ENCODE peak calls at places on chromosomes 13 and 19, in nine cellular contexts. K is fibroblast of lung; L is upper lobe of left lung; U is glutamatergic neuron; O is fibroblast of pulmonary artery; D is body of pancreas; P is CD8-positive, alpha-beta T cell; C is chondrocyte; B is bronchial epithelial cell. G is an unnamed sample.

GRCh38 chr13:27026396-27026795 is 145.2 kb downstream of the USP12 start:
- DNase-seq in B (no peak), O (no peak), P (no peak), D (no peak), C (no peak), K (no peak), L (no peak), U (no peak), G (no peak)

GRCh38 chr19:6725513-6726231 is 5.2 kb upstream of the C3 start:
- DNase-seq in P (no peak), O (no peak), K (no peak), U (no peak), D (no peak), B (no peak), C (no peak), L (no peak), G (no peak)

GRCh38 chr13:46571941-46572340 is 19.0 kb downstream of the LRCH1 start:
- DNase-seq in U (no peak), B (no peak), C (no peak), K (no peak), P (no peak), D (no peak), O (no peak), L (no peak), G (no peak)

GRCh38 chr19:43767316-43767715 is 12.6 kb upstream of the SMG9 start:
- DNase-seq in P (no peak), C (peak), K (no peak), U (no peak), D (no peak), B (no peak), L (no peak), O (no peak), G (no peak)

GRCh38 chr13:76991432-76991795 is 467 bp upstream of the CLN5 start:
- DNase-seq in C (no peak), O (no peak), K (peak), U (no peak), L (no peak), D (peak), B (peak), P (peak), G (peak)

GRCh38 chr13:73278186-73278585 is 219.4 kb downstream of the KLF5 start:
- DNase-seq in C (no peak), U (no peak), B (no peak), D (no peak), L (no peak), K (no peak), O (no peak), P (no peak), G (no peak)

GRCh38 chr19:850221-850978 is 1.7 kb upstream of the ELANE start:
- DNase-seq in C (peak), U (peak), O (peak), B (no peak), L (peak), D (peak), P (peak), K (peak), G (no peak)

GRCh38 chr13:20353973-20354372 is 121.9 kb upstream of the GJB6 start:
- DNase-seq in O (peak), B (peak), K (peak), D (no peak), L (no peak), U (no peak), P (no peak), C (no peak), G (no peak)

GRCh38 chr19:36108684-36109083 is 2.3 kb upstream of the OVOL3 start:
- DNase-seq in D (no peak), P (no peak), L (no peak), B (no peak), U (no peak), K (no peak), O (no peak), C (no peak), G (no peak)

GRCh38 chr19:18975011-18975410 is 34.0 kb upstream of the HOMER3 start:
- DNase-seq in D (no peak), K (no peak), P (no peak), U (no peak), C (no peak), L (no peak), B (peak), O (no peak), G (no peak)

GRCh38 chr13:109163052-109163413 is 533.6 kb downstream of the MYO16 start:
- DNase-seq in K (no peak), C (no peak), L (no peak), B (no peak), O (peak), D (no peak), U (no peak), P (no peak), G (no peak)

GRCh38 chr19:43474986-43475705 is 9.7 kb upstream of the LYPD3 start:
- DNase-seq in L (peak), P (peak), O (peak), C (peak), B (peak), U (peak), D (peak), K (peak), G (peak)

GRCh38 chr13:31538067-31539042 is 201.0 kb upstream of the RXFP2 start:
- DNase-seq in L (no peak), B (peak), D (no peak), U (no peak), P (no peak), C (no peak), K (peak), O (peak), G (no peak)
- TF ChIP-seq CTCF in L (peak), B (peak), D (peak), U (peak), P (no peak), C (peak), K (peak), O (peak), G (no peak)

GRCh38 chr13:33968520-33969507 is 150.9 kb downstream of the RFC3 start:
- DNase-seq in C (no peak), D (no peak), B (no peak), L (no peak), K (no peak), P (no peak), U (no peak), O (no peak), G (no peak)
- TF ChIP-seq CTCF in C (no peak), D (no peak), B (no peak), L (no peak), K (no peak), P (no peak), U (no peak), O (no peak), G (no peak)

GRCh38 chr19:45051929-45052579 is 13.2 kb downstream of the CLASRP start:
- DNase-seq in O (no peak), P (no peak), B (no peak), L (no peak), U (no peak), K (no peak), D (no peak), C (peak), G (no peak)

GRCh38 chr19:45046355-45046754 is 7.5 kb downstream of the CLASRP start:
- DNase-seq in U (no peak), D (no peak), B (no peak), K (no peak), P (no peak), L (no peak), O (no peak), C (no peak), G (no peak)

GRCh38 chr19:45050036-45050435 is 11.2 kb downstream of the CLASRP start:
- DNase-seq in U (no peak), L (no peak), C (no peak), D (no peak), K (no peak), O (no peak), P (no peak), B (peak), G (no peak)

GRCh38 chr19:45047188-45047797 is 8.4 kb downstream of the CLASRP start:
- DNase-seq in D (no peak), L (no peak), K (no peak), U (no peak), P (no peak), C (no peak), O (no peak), B (no peak), G (no peak)

DNA sequence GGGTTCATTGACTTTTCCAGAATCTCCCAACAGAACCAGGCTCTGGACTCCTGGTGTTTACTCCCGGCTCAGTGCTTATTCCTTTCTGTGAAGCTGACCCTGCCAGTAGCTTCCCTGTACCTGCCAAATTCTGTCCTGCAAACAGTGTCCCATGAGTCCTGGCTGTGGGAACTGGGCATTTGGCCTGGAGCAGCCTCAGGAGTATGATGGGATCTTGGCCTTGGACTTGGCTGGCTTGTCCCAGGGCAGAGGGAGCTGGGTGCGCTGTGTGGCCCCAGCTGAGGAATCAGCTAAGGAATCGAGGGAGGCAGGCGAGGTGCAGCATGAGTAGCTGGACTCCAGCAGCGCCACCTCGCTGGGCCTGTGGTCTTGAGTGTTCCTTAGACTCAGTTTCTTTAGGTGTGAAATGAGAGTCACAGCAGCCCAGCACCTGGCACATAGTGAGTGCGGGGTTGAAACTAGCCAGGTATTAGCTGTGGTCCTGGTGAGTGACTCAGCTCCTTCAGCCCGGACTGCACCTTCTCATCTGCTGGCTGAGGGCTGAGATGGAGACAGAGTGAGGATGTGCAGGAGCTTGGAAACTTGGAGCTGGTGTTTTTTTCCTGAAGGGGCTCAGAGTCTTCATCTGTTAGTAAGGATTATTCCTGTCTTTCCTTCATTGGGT is 10.4 kb downstream of the CLASRP start:
- DNase-seq in P (no peak), L (no peak), C (no peak), D (peak), K (no peak), B (peak), U (no peak), O (no peak), G (no peak)
- TF ChIP-seq CTCF in P (no peak), L (no peak), C (no peak), D (no peak), K (no peak), B (no peak), U (no peak), O (no peak), G (no peak)

DNA sequence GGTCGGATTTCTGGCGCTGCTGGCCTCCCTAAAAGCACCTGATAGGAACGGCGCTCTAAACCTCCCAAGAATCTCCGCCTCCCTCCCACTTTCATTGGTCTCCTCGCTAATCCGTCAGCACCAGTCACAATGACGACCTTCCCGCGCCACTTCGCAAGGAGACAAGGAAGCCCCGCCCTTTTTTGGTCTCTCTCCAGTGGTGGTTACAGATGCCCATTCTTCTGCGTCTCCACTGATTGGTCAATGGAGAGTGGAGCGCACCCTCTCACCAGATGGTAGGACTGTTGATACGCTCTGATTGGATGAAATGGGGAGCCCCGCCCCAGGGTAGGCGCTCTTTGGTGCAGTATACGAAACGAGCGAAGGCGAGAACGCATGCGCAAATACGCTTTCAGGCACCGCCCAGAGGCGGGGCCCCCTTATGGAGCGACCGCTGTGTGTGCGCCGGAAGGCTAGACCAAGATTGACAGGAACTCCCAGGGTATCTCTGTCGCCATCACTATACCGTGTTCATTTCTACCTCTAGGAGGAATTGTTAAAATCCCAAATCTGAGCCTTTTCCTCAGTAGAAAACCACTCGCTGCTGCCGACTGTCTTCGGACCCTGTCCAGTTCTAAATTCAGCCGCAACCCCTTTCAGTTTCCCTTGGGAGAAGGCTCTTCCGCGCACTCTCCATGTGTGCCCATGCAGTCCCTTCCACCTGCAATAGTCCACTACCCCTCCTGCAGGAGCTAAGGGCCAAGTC is 617 bp upstream of the HNRNPL start:
- DNase-seq in K (peak), C (peak), O (peak), L (peak), B (peak), P (peak), U (peak), D (peak), G (peak)
- TF ChIP-seq CTCF in K (peak), C (peak), O (no peak), L (peak), B (peak), P (no peak), U (no peak), D (peak), G (no peak)

GRCh38 chr19:49489601-49490167 is 2.3 kb downstream of the RPL13A start:
- DNase-seq in C (no peak), B (no peak), O (no peak), D (no peak), L (no peak), U (no peak), P (peak), K (no peak), G (no peak)
- TF ChIP-seq CTCF in C (no peak), B (no peak), O (no peak), D (no peak), L (no peak), U (no peak), P (no peak), K (no peak), G (no peak)

GRCh38 chr19:10418281-10419199 is 1.8 kb upstream of the PDE4A start:
- DNase-seq in B (no peak), K (peak), L (peak), O (no peak), P (peak), C (no peak), D (no peak), U (no peak), G (no peak)
- TF ChIP-seq CTCF in B (peak), K (no peak), L (no peak), O (no peak), P (no peak), C (peak), D (no peak), U (no peak), G (no peak)

GRCh38 chr13:66689628-66690027 is 540.5 kb downstream of the PCDH9 start:
- DNase-seq in P (no peak), L (no peak), C (no peak), K (peak), O (peak), D (no peak), B (peak), U (no peak), G (no peak)
- TF ChIP-seq CTCF in P (no peak), L (no peak), C (peak), K (peak), O (peak), D (no peak), B (peak), U (no peak), G (no peak)

DNA sequence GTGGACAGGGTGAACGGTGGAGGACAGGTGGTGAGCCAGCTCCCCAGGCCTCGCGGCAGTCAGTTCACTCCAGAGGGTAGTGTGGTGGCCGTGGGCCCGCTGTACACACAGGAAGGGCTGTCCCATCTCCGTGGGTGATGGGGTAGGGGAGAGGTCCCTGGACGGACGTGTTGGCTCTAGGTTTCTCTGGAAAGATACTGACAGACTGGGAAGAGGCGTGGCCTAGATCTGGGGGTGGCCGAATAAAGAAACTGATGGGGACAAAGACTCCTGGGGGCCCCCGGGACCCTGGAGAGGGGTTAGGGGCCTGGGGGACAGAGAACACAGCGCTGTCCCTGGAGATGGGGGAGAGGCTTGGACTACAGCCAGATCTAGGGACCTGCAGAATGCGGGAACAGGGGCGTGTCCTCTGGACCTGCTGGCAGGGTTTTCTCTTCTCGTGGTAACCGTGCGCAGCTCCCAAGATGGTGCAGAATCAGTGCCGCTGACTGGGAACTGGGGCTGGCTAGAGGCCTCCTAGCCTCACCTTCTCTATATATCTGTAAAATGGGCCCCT is 4.0 kb upstream of the PRAM1 start:
- DNase-seq in O (no peak), B (no peak), D (peak), C (no peak), P (no peak), U (no peak), L (no peak), K (no peak), G (no peak)
- TF ChIP-seq CTCF in O (no peak), B (no peak), D (no peak), C (peak), P (no peak), U (peak), L (no peak), K (no peak), G (peak)

G was measured in natural killer cell.